ENCODE peak calls at places on chromosome 13, in five cellular contexts. R is HAP-1, W is upper lobe of right lung, U is body of pancreas, F is GM23248. V is an unnamed sample.
A peak's percentile ranks its signal among the peaks of the same experiment; 100 is the strongest.

GRCh38 chr13:50208826-50209335 is 193.6 kb downstream of the KCNRG start:
- DNase-seq in U (peak; percentile 56), W (peak; percentile 76), R (peak; percentile 21), F (peak; percentile 78), V (no peak)

GRCh38 chr13:46288570-46289259 is 77.0 kb downstream of the LRRC63 start:
- DNase-seq in U (no peak), W (no peak), F (peak; percentile 62), R (peak; percentile 18), V (peak; percentile 39)

GRCh38 chr13:37870895-37871550 is 1.5 kb upstream of the TRPC4 start:
- DNase-seq in W (no peak), F (peak; percentile 78), R (no peak), U (no peak), V (no peak)

GRCh38 chr13:29954082-29955043 is 103.9 kb upstream of the UBL3 start:
- DNase-seq in U (no peak), R (no peak), F (no peak), W (no peak), V (no peak)

GRCh38 chr13:83498486-83499190 is 383.6 kb downstream of the SLITRK1 start:
- DNase-seq in U (no peak), F (peak; percentile 66), R (no peak), W (no peak), V (no peak)

GRCh38 chr13:51684076-51684475 is 99.8 kb downstream of the WDFY2 start:
- DNase-seq in U (no peak), F (peak; percentile 77), W (no peak), R (no peak), V (no peak)

GRCh38 chr13:51879133-51879532 is 17.4 kb downstream of the CCDC70 start:
- DNase-seq in F (no peak), U (no peak), W (no peak), R (no peak), V (no peak)

GRCh38 chr13:74570046-74570445 is 435.8 kb upstream of the KLF12 start:
- DNase-seq in F (no peak), R (no peak), U (no peak), W (no peak), V (no peak)

GRCh38 chr13:27012482-27013197 is 159.0 kb downstream of the USP12 start:
- DNase-seq in F (peak; percentile 93), W (no peak), R (no peak), U (no peak), V (no peak)

GRCh38 chr13:44815507-44816074 is 173.7 kb downstream of the NUFIP1 start:
- DNase-seq in F (peak; percentile 95), W (no peak), U (peak; percentile 65), R (peak; percentile 10), V (peak; percentile 41)

GRCh38 chr13:28099396-28100148 is 804 bp downstream of the FLT3 start:
- DNase-seq in F (no peak), R (no peak), W (no peak), U (no peak), V (no peak)

GRCh38 chr13:28097503-28097902 is 2.9 kb downstream of the FLT3 start:
- DNase-seq in R (no peak), U (no peak), W (no peak), F (no peak), V (no peak)

DNA sequence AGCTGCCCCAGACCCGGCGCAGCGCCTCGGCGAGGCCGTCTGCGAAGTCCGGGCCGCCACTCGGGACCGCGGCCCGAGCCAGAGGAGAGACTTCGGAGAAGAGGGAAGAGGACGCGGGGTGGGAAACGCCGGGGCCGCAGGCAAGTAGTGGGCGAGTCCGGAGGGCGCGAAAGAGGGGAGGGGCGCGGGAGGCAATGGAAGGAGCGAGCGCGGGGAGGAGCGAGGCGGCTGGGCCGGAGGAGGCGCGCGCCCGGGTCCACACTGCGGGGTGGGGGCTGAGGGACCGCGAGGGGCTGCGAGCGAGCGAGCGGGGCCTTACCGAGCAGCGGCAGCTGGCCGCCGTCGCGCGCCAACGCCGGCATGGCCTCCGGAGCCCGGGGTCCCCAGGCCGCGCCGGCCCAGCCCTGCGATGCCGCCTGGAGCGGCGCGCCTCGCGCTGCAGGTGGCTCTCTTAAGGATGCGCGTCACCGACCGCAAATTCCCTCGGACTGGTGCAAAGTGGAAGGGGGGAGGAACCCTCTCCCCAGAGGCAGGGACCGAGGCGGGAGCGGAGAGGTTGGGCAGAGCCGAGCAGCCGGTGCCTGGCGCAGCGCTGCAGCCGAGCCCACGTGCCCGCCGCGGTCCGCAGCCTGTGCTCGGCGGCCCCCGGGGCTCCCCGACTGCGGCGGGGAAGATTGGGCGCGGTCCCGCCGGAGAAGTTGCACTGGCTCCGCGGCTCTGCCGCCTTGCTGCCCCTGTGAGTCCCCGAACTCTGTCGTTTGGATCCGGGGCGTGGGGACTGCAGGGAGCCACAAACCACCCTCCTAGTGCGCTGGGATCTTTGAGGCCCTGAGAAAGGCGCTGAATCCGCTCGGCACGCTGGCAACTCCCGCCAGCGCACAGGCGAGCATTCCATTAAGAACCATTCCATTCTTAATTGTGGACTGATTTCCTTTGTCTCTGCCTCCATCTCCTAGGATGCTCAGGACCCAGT is at the start of gene FLT3:
- DNase-seq in F (peak; percentile 38), W (peak; percentile 70), R (peak; percentile 72), U (peak; percentile 71), V (no peak)
- H3K27me3 ChIP-seq in F (peaks cover 65% of the 10 kb centered on the region), W (peaks cover 86% of the 10 kb centered on the region), R (peaks cover 16% of the 10 kb centered on the region), U (no peaks in the 10 kb centered on the region), V (peaks cover 10% of the 10 kb centered on the region)

DNA sequence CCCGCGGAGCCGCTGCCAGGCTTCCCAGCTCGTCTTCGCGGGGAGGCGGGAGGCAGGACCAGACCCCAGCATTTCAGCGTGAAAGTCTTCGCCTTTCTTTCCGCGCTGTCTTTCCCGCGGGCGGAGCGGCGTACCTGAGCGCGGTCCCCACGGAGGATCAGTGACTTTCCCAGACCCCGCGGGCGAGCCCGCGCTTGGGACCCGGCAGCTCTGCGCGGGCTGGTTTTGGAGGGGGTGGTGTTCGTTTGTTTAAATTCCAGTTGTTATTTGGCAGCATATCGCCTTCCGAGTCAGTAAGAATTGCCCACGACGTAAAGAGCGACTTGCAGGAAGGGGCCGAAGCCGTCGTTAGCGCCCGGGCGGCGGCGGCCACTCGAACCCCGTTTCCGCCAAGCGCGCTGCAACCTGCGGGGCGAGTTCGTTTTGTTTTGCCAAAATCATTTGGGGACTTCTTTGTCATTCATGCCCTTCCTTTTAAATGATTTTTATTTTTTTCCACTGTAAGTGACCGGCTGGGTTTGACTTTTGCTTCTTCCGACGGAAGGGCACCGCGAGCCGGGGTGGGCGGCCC is 76.1 kb downstream of the ZIC5 start:
- DNase-seq in W (no peak), U (no peak), F (peak; percentile 9), R (no peak), V (no peak)
- H3K27me3 ChIP-seq in W (peaks cover 51% of the 10 kb centered on the region), U (peaks cover 15% of the 10 kb centered on the region), F (peaks cover 65% of the 10 kb centered on the region), R (no peaks in the 10 kb centered on the region), V (peaks cover 6% of the 10 kb centered on the region)

GRCh38 chr13:25371608-25372274 is at the start of gene ATP8A2:
- DNase-seq in U (no peak), R (peak; percentile 51), F (peak; percentile 21), W (no peak), V (no peak)
- H3K27me3 ChIP-seq in U (peaks cover 13% of the 10 kb centered on the region), R (peaks cover 2% of the 10 kb centered on the region), F (peaks cover 69% of the 10 kb centered on the region), W (peaks cover 59% of the 10 kb centered on the region), V (peaks cover 12% of the 10 kb centered on the region)

GRCh38 chr13:71702253-71702652 is 164.8 kb downstream of the DACH1 start:
- DNase-seq in R (no peak), F (no peak), W (no peak), U (no peak), V (no peak)

GRCh38 chr13:71703145-71703544 is 163.9 kb downstream of the DACH1 start:
- DNase-seq in F (no peak), U (no peak), W (no peak), R (no peak), V (no peak)

GRCh38 chr13:71699342-71699741 is 167.7 kb downstream of the DACH1 start:
- DNase-seq in W (no peak), F (no peak), R (no peak), U (no peak), V (no peak)

GRCh38 chr13:71704650-71705049 is 162.4 kb downstream of the DACH1 start:
- DNase-seq in F (no peak), W (no peak), R (no peak), U (no peak), V (no peak)
- H3K27me3 ChIP-seq in F (no peaks in the 10 kb centered on the region), W (no peaks in the 10 kb centered on the region), R (no peaks in the 10 kb centered on the region), U (no peaks in the 10 kb centered on the region), V (no peaks in the 10 kb centered on the region)

GRCh38 chr13:25044071-25044470 is 51.9 kb upstream of the PABPC3 start:
- DNase-seq in F (no peak), W (no peak), R (no peak), U (no peak), V (no peak)

GRCh38 chr13:25042141-25042540 is 53.8 kb upstream of the PABPC3 start:
- DNase-seq in U (no peak), F (no peak), R (no peak), W (no peak), V (no peak)

GRCh38 chr13:25046274-25046984 is 49.5 kb upstream of the PABPC3 start:
- DNase-seq in U (no peak), W (no peak), R (no peak), F (peak; percentile 3), V (no peak)

GRCh38 chr13:25051065-25051464 is 44.9 kb upstream of the PABPC3 start:
- DNase-seq in U (no peak), W (no peak), F (no peak), R (no peak), V (no peak)

GRCh38 chr13:25046985-25047660 is 48.8 kb upstream of the PABPC3 start:
- DNase-seq in R (no peak), F (peak; percentile 67), U (no peak), W (no peak), V (no peak)
- H3K27me3 ChIP-seq in R (peaks cover 4% of the 10 kb centered on the region), F (peaks cover 42% of the 10 kb centered on the region), U (peaks cover 14% of the 10 kb centered on the region), W (peaks cover 67% of the 10 kb centered on the region), V (no peaks in the 10 kb centered on the region)

GRCh38 chr13:24152292-24153214 is 8.0 kb upstream of the SPATA13 start:
- DNase-seq in W (no peak), U (no peak), F (no peak), R (no peak), V (no peak)
- H3K27me3 ChIP-seq in W (no peaks in the 10 kb centered on the region), U (no peaks in the 10 kb centered on the region), F (no peaks in the 10 kb centered on the region), R (no peaks in the 10 kb centered on the region), V (no peaks in the 10 kb centered on the region)

GRCh38 chr13:112217431-112217830 is 150.5 kb downstream of the SOX1 start:
- DNase-seq in F (no peak), W (no peak), U (no peak), R (no peak), V (no peak)

GRCh38 chr13:112218416-112218815 is 151.5 kb downstream of the SOX1 start:
- DNase-seq in U (no peak), W (no peak), R (no peak), F (no peak), V (no peak)

GRCh38 chr13:112220925-112221324 is 154.0 kb downstream of the SOX1 start:
- DNase-seq in F (no peak), R (no peak), W (no peak), U (no peak), V (no peak)

GRCh38 chr13:112220296-112220875 is 153.4 kb downstream of the SOX1 start:
- DNase-seq in F (no peak), U (no peak), W (no peak), R (no peak), V (no peak)

GRCh38 chr13:112219753-112220152 is 152.8 kb downstream of the SOX1 start:
- DNase-seq in F (no peak), R (no peak), U (no peak), W (no peak), V (no peak)
- H3K27me3 ChIP-seq in F (no peaks in the 10 kb centered on the region), R (no peaks in the 10 kb centered on the region), U (no peaks in the 10 kb centered on the region), W (peaks cover 7% of the 10 kb centered on the region), V (no peaks in the 10 kb centered on the region)

V was measured in iPS DF 6.9.